ENCODE peak calls at places on chromosomes 16 and 17, in nine cellular contexts. R is adrenal gland; Q is activated naive CD8-positive, alpha-beta T cell treated with anti-CD3 and anti-CD28 coated beads, Interleukin-2, amount 10 ng/mL, durations not matched to agents 7 days and 5 days; X is NCI-H1092 treated with DMSO at 0.1 percent for 48 hours; H is H54; C is DMS153; P is prostate gland; J is stimulated activated CD4-positive, alpha-beta T cell treated with anti-CD3 and anti-CD28 coated beads, Interleukin-4, amount 100 ng/mL, for 24 hours; D is K562. O is an unnamed sample.

GRCh38 chr16:65476556-65476955 is 354.7 kb upstream of the CDH11 start:
- DNase-seq in R (no peak), Q (no peak), X (no peak), H (no peak), C (no peak), P (no peak), J (no peak), D (no peak), O (no peak)

GRCh38 chr17:16374129-16374528 is 6.8 kb upstream of the UBB start:
- DNase-seq in R (no peak), Q (no peak), X (no peak), H (no peak), C (no peak), P (no peak), J (no peak), D (no peak), O (no peak)

GRCh38 chr16:2325791-2326190 is 14.7 kb downstream of the ABCA3 start:
- DNase-seq in R (no peak), Q (no peak), X (no peak), H (no peak), C (no peak), P (no peak), J (no peak), D (no peak), O (no peak)

GRCh38 chr17:66930933-66931332 is 33.6 kb upstream of the CACNG4 start:
- DNase-seq in R (peak), Q (no peak), X (no peak), H (no peak), C (no peak), P (no peak), J (no peak), D (peak), O (no peak)

GRCh38 chr16:24996731-24997130 is 18.4 kb downstream of the ARHGAP17 start:
- DNase-seq in R (no peak), Q (no peak), X (no peak), H (no peak), C (no peak), P (no peak), J (no peak), D (no peak), O (no peak)

GRCh38 chr17:31068291-31068690 is 26.5 kb upstream of the NF1 start:
- DNase-seq in R (peak), Q (peak), X (no peak), H (no peak), C (peak), P (no peak), J (peak), D (peak), O (no peak)

GRCh38 chr17:77285594-77286390 is 145.0 kb downstream of the SEC14L1 start:
- DNase-seq in R (peak), Q (no peak), X (no peak), H (peak), C (peak), P (peak), J (no peak), D (no peak), O (no peak)

GRCh38 chr16:57536306-57537193 is at the start of gene CCDC102A:
- DNase-seq in R (no peak), Q (peak), X (no peak), H (no peak), C (no peak), P (no peak), J (peak), D (peak), O (peak)

GRCh38 chr17:61966201-61966600 is 38.4 kb upstream of the INTS2 start:
- DNase-seq in R (no peak), Q (no peak), X (no peak), H (no peak), C (no peak), P (no peak), J (no peak), D (no peak), O (no peak)

GRCh38 chr16:27379919-27380318 is 22.1 kb upstream of the IL21R start:
- DNase-seq in R (no peak), Q (no peak), X (no peak), H (no peak), C (no peak), P (no peak), J (peak), D (no peak), O (no peak)

GRCh38 chr16:57025941-57026777 is 36.8 kb downstream of the NLRC5 start:
- DNase-seq in R (no peak), Q (no peak), X (no peak), H (no peak), C (no peak), P (no peak), J (no peak), D (no peak), O (no peak)

GRCh38 chr17:78670850-78671291 is 93.7 kb upstream of the DNAH17 start:
- DNase-seq in R (no peak), Q (no peak), X (no peak), H (no peak), C (no peak), P (no peak), J (no peak), D (no peak), O (no peak)

GRCh38 chr16:12994402-12994801 is 93.0 kb downstream of the SHISA9 start:
- DNase-seq in R (no peak), Q (no peak), X (no peak), H (no peak), C (no peak), P (no peak), J (no peak), D (no peak), O (no peak)